ENCODE peak calls at places on chromosomes 13 and 19, in six cellular contexts. D is vagina, A is upper lobe of right lung, X is HCT116, G is right lobe of liver, W is K562. P is an unnamed sample.

GRCh38 chr19:2782936-2783780 is at the start of gene SGTA:
- DNase-seq in X (peak; percentile 99), D (peak; percentile 98), A (peak; percentile 98), G (peak; percentile 98), W (peak; percentile 97), P (peak; percentile 98)

GRCh38 chr13:40410315-40410714 is 256.1 kb downstream of the FOXO1 start:
- DNase-seq in A (no peak), W (no peak), D (no peak), G (no peak), X (no peak), P (no peak)

GRCh38 chr19:3161453-3161852 is 17.1 kb upstream of the S1PR4 start:
- DNase-seq in G (no peak), D (no peak), X (no peak), W (no peak), A (no peak), P (no peak)

GRCh38 chr19:46716013-46716671 is 772 bp downstream of the PRKD2 start:
- DNase-seq in X (no peak), W (peak; percentile 44), G (no peak), A (no peak), D (no peak), P (peak; percentile 56)

GRCh38 chr13:43305416-43305815 is 282.0 kb downstream of the DNAJC15 start:
- DNase-seq in D (no peak), G (no peak), A (no peak), X (no peak), W (no peak), P (no peak)

GRCh38 chr13:26991508-26992181 is 180.0 kb downstream of the USP12 start:
- DNase-seq in W (no peak), G (peak; percentile 84), D (no peak), A (no peak), X (no peak), P (no peak)

GRCh38 chr13:44719857-44720671 is 143.9 kb upstream of the TSC22D1 start:
- DNase-seq in A (no peak), X (no peak), D (no peak), W (no peak), G (no peak), P (no peak)

GRCh38 chr19:35843676-35844481 is 8.4 kb downstream of the NPHS1 start:
- DNase-seq in X (peak; percentile 74), D (no peak), G (peak; percentile 37), W (peak; percentile 85), A (no peak), P (no peak)

GRCh38 chr19:23709347-23709746 is 22.3 kb upstream of the ZNF675 start:
- DNase-seq in W (no peak), G (no peak), A (no peak), X (no peak), D (no peak), P (no peak)

GRCh38 chr19:18417250-18418033 is 1.8 kb upstream of the SSBP4 start:
- DNase-seq in G (peak; percentile 87), A (peak; percentile 89), W (peak; percentile 90), D (no peak), X (no peak), P (peak; percentile 87)

GRCh38 chr19:17327068-17327653 is 7.5 kb downstream of the ANO8 start:
- DNase-seq in G (no peak), X (no peak), W (no peak), A (no peak), D (no peak), P (no peak)

GRCh38 chr13:95552539-95553270 is at the start of gene CLDN10:
- DNase-seq in D (no peak), X (no peak), G (no peak), A (no peak), W (peak; percentile 11), P (no peak)

GRCh38 chr13:74287672-74288169 is 153.5 kb upstream of the KLF12 start:
- DNase-seq in X (no peak), A (peak; percentile 74), D (no peak), G (peak; percentile 96), W (no peak), P (peak; percentile 85)

GRCh38 chr13:73708393-73708985 is 425.7 kb downstream of the KLF12 start:
- DNase-seq in D (no peak), G (no peak), X (peak; percentile 57), A (no peak), W (peak; percentile 31), P (no peak)

GRCh38 chr19:49712397-49712859 is 21.5 kb downstream of the CPT1C start:
- DNase-seq in X (peak; percentile 92), D (no peak), W (peak; percentile 96), A (no peak), G (no peak), P (no peak)

GRCh38 chr19:48897181-48897580 is 1.4 kb downstream of the TULP2 start:
- DNase-seq in G (no peak), W (no peak), X (no peak), D (no peak), A (no peak), P (no peak)

GRCh38 chr19:7554990-7555864 is 19.7 kb downstream of the PNPLA6 start:
- DNase-seq in X (no peak), W (peak; percentile 89), G (peak; percentile 54), A (peak; percentile 74), D (no peak), P (peak; percentile 61)

GRCh38 chr13:50378513-50378970 is 363.3 kb downstream of the KCNRG start:
- DNase-seq in A (no peak), X (no peak), D (no peak), G (no peak), W (no peak), P (no peak)

GRCh38 chr19:1471514-1472107 is 7.4 kb downstream of the C19orf25 start:
- DNase-seq in W (no peak), D (no peak), A (no peak), G (no peak), X (no peak), P (peak; percentile 38)

GRCh38 chr13:76020421-76020955 is 384.4 kb downstream of the LMO7 start:
- DNase-seq in A (no peak), W (no peak), G (no peak), X (no peak), D (no peak), P (no peak)

GRCh38 chr19:12800873-12801465 is 631 bp downstream of the PRDX2 start:
- DNase-seq in X (no peak), G (peak; percentile 58), W (peak; percentile 40), A (no peak), D (no peak), P (no peak)

GRCh38 chr13:105611424-105611823 is 924.0 kb downstream of the EFNB2 start:
- DNase-seq in G (no peak), W (no peak), D (no peak), A (no peak), X (no peak), P (no peak)

GRCh38 chr19:28577199-28577598 is 635.8 kb downstream of the UQCRFS1 start:
- DNase-seq in G (no peak), D (no peak), A (no peak), W (no peak), X (no peak), P (no peak)

GRCh38 chr19:39631178-39631577 is 24.5 kb upstream of the LGALS16 start:
- DNase-seq in A (no peak), D (no peak), X (no peak), G (no peak), W (no peak), P (no peak)

GRCh38 chr13:101305981-101306411 is 110.3 kb downstream of the NALCN start:
- DNase-seq in X (no peak), D (no peak), A (no peak), W (no peak), G (no peak), P (no peak)

GRCh38 chr13:55302568-55302967 is 1838.2 kb upstream of the PRR20A start:
- DNase-seq in A (no peak), G (no peak), X (no peak), D (no peak), W (no peak), P (no peak)

GRCh38 chr13:32409561-32410440 is 18.1 kb downstream of the N4BP2L1 start:
- DNase-seq in W (no peak), X (no peak), G (peak; percentile 86), D (no peak), A (no peak), P (no peak)

GRCh38 chr13:111658150-111659100 is 338.0 kb downstream of the TEX29 start:
- DNase-seq in X (no peak), G (no peak), W (no peak), D (peak; percentile 49), A (no peak), P (no peak)

GRCh38 chr13:111652676-111653075 is 332.2 kb downstream of the TEX29 start:
- DNase-seq in D (no peak), X (no peak), W (no peak), G (no peak), A (no peak), P (no peak)

GRCh38 chr13:111656439-111656838 is 336.0 kb downstream of the TEX29 start:
- DNase-seq in W (no peak), D (peak; percentile 67), G (no peak), X (no peak), A (no peak), P (no peak)

GRCh38 chr13:111657013-111657412 is 336.6 kb downstream of the TEX29 start:
- DNase-seq in A (no peak), D (peak; percentile 64), X (no peak), G (no peak), W (no peak), P (no peak)

DNA sequence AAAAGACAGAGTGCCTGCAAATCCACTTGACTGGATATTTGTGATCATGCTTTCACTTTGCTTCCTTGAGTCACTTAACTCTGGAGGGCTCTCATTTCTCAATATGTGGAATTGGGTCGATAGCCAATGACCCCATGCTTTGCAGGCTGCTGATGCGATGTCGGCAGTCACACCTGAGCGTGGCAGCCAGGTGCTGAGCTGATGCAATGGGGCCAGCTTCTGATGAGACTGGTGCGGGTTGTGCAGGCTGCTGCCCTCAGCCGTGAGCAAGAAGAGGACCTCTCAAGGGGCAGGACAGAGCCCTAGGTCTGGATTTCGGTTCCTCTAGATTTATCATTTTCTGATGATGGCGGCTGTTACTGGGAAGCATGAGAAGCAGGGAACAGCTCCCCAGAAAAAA is 334.1 kb downstream of the TEX29 start:
- DNase-seq in A (no peak), G (no peak), W (no peak), X (no peak), D (peak; percentile 49), P (no peak)
- H3K4me3 ChIP-seq in A (no peak overlapping the region), G (no peak overlapping the region), W (no peak overlapping the region), X (no peak overlapping the region), D (no peak overlapping the region), P (no peak overlapping the region)

GRCh38 chr13:51643114-51643881 is 59.0 kb downstream of the WDFY2 start:
- DNase-seq in A (no peak), W (no peak), X (no peak), D (no peak), G (no peak), P (no peak)
- H3K4me1 ChIP-seq in A (peaks cover 34% of the 10 kb centered on the region), W (no peaks in the 10 kb centered on the region), X (peaks cover 37% of the 10 kb centered on the region), D (peaks cover 49% of the 10 kb centered on the region), G (peaks cover 23% of the 10 kb centered on the region), P (peaks cover 42% of the 10 kb centered on the region)

DNA sequence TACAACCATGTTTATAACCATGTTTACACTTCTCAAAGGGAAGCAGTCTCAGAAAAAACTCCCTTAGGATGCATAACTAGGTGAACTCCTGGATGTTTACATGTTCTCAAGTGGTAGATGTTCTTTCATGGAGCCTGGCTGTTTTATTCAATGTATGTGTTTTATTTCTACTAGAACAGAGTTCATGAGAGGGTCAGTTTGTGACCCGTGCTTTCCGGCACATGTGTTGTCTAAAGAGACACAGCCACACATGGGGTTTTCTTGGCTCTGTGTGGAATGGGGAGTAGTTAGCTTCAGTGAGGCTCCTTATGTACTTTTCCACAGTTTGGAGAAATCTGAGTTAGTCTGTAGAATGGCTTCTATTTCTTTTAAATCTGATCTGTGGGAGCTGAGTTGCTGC is 60.9 kb downstream of the ATP8A2 start:
- DNase-seq in G (no peak), W (no peak), X (no peak), A (no peak), D (no peak), P (no peak)
- TF ChIP-seq CTCF in G (no peak), W (no peak), X (no peak), A (no peak), D (no peak), P (no peak)

GRCh38 chr13:78649997-78650724 is 8.8 kb downstream of the OBI1 start:
- DNase-seq in A (no peak), D (no peak), G (no peak), W (no peak), X (no peak), P (no peak)
- H3K4me3 ChIP-seq in A (no peak overlapping the region), D (no peak overlapping the region), G (no peak overlapping the region), W (no peak overlapping the region), X (no peak overlapping the region), P (no peak overlapping the region)